ENCODE peak calls at places on chromosomes 6 and 20, in seven cellular contexts. One of them, this sample, is unnamed.

GRCh38 chr6:30520480-30520992 is 31.2 kb downstream of the HLA-E start:
- DNase-seq in EL: no peak
- DNase-seq in neuronal stem cell: no peak
- DNase-seq in glutamatergic neuron: no peak
- DNase-seq in GM12865: no peak
- DNase-seq in T follicular helper cell: no peak
- DNase-seq in OCI-LY7: no peak
- DNase-seq in this sample: no peak

GRCh38 chr20:11849270-11849920 is 68.3 kb upstream of the BTBD3 start:
- DNase-seq in EL: no peak
- DNase-seq in neuronal stem cell: no peak
- DNase-seq in glutamatergic neuron: no peak
- DNase-seq in GM12865: no peak
- DNase-seq in T follicular helper cell: no peak
- DNase-seq in OCI-LY7: no peak
- DNase-seq in this sample: no peak

GRCh38 chr6:119446623-119447008 is 97.1 kb upstream of the MAN1A1 start:
- DNase-seq in EL: peak
- DNase-seq in neuronal stem cell: no peak
- DNase-seq in glutamatergic neuron: no peak
- DNase-seq in GM12865: no peak
- DNase-seq in T follicular helper cell: no peak
- DNase-seq in OCI-LY7: no peak
- DNase-seq in this sample: no peak

GRCh38 chr20:22411568-22412450 is 172.6 kb downstream of the FOXA2 start:
- DNase-seq in EL: no peak
- DNase-seq in neuronal stem cell: no peak
- DNase-seq in glutamatergic neuron: no peak
- DNase-seq in GM12865: no peak
- DNase-seq in T follicular helper cell: no peak
- DNase-seq in OCI-LY7: no peak
- DNase-seq in this sample: no peak

GRCh38 chr20:9319687-9320384 is 194.6 kb upstream of the LAMP5 start:
- DNase-seq in EL: no peak
- DNase-seq in neuronal stem cell: no peak
- DNase-seq in glutamatergic neuron: no peak
- DNase-seq in GM12865: no peak
- DNase-seq in T follicular helper cell: no peak
- DNase-seq in OCI-LY7: no peak
- DNase-seq in this sample: no peak

GRCh38 chr6:105879902-105880547 is 206.1 kb upstream of the PRDM1 start:
- DNase-seq in EL: no peak
- DNase-seq in neuronal stem cell: no peak
- DNase-seq in glutamatergic neuron: no peak
- DNase-seq in GM12865: peak
- DNase-seq in T follicular helper cell: no peak
- DNase-seq in OCI-LY7: peak
- DNase-seq in this sample: no peak

GRCh38 chr6:33896391-33897192 is 92.8 kb upstream of the MLN start:
- DNase-seq in EL: peak
- DNase-seq in neuronal stem cell: no peak
- DNase-seq in glutamatergic neuron: no peak
- DNase-seq in GM12865: no peak
- DNase-seq in T follicular helper cell: no peak
- DNase-seq in OCI-LY7: no peak
- DNase-seq in this sample: no peak

GRCh38 chr6:4776967-4777925 is 1.0 kb downstream of the CDYL start:
- DNase-seq in EL: peak
- DNase-seq in neuronal stem cell: no peak
- DNase-seq in glutamatergic neuron: peak
- DNase-seq in GM12865: peak
- DNase-seq in T follicular helper cell: no peak
- DNase-seq in OCI-LY7: peak
- DNase-seq in this sample: peak

GRCh38 chr6:111866857-111867256 is 6.4 kb downstream of the FYN start:
- DNase-seq in EL: peak
- DNase-seq in neuronal stem cell: no peak
- DNase-seq in glutamatergic neuron: no peak
- DNase-seq in GM12865: no peak
- DNase-seq in T follicular helper cell: no peak
- DNase-seq in OCI-LY7: no peak
- DNase-seq in this sample: no peak

GRCh38 chr6:142746524-142746923 is 198.5 kb downstream of the HIVEP2 start:
- DNase-seq in EL: peak
- DNase-seq in neuronal stem cell: peak
- DNase-seq in glutamatergic neuron: peak
- DNase-seq in GM12865: peak
- DNase-seq in T follicular helper cell: peak
- DNase-seq in OCI-LY7: peak
- DNase-seq in this sample: peak

GRCh38 chr6:38153076-38153475 is 333.5 kb downstream of the ZFAND3 start:
- DNase-seq in EL: no peak
- DNase-seq in neuronal stem cell: no peak
- DNase-seq in glutamatergic neuron: no peak
- DNase-seq in GM12865: no peak
- DNase-seq in T follicular helper cell: no peak
- DNase-seq in OCI-LY7: no peak
- DNase-seq in this sample: no peak

GRCh38 chr20:50339196-50339901 is 148.7 kb downstream of the CEBPB start:
- DNase-seq in EL: peak
- DNase-seq in neuronal stem cell: no peak
- DNase-seq in glutamatergic neuron: no peak
- DNase-seq in GM12865: peak
- DNase-seq in T follicular helper cell: no peak
- DNase-seq in OCI-LY7: no peak
- DNase-seq in this sample: peak

GRCh38 chr20:37385659-37386504 is 39.9 kb downstream of the SRC start:
- DNase-seq in EL: no peak
- DNase-seq in neuronal stem cell: no peak
- DNase-seq in glutamatergic neuron: no peak
- DNase-seq in GM12865: no peak
- DNase-seq in T follicular helper cell: no peak
- DNase-seq in OCI-LY7: no peak
- DNase-seq in this sample: no peak

GRCh38 chr6:7414811-7415210 is 25.2 kb downstream of the RIOK1 start:
- DNase-seq in EL: peak
- DNase-seq in neuronal stem cell: no peak
- DNase-seq in glutamatergic neuron: no peak
- DNase-seq in GM12865: no peak
- DNase-seq in T follicular helper cell: no peak
- DNase-seq in OCI-LY7: no peak
- DNase-seq in this sample: no peak